ENCODE peak calls at places on chromosomes 7 and 10, in ten cellular contexts. I is fibroblast of pulmonary artery, N is suprapubic skin, X is transverse colon, D is IMR-90, U is cardiac muscle cell, E is neural progenitor cell, V is choroid plexus epithelial cell, C is A549, Y is lower lobe of right lung. B is an unnamed sample.

GRCh38 chr10:123766761-123767160 is 100.6 kb downstream of the GPR26 start:
- DNase-seq in X (no peak), E (no peak), I (no peak), D (no peak), V (no peak), C (no peak), U (no peak), N (no peak), Y (no peak), B (no peak)

GRCh38 chr7:35906191-35906908 is 105.5 kb downstream of the SEPTIN7 start:
- DNase-seq in C (peak), U (peak), I (peak), Y (no peak), V (peak), D (peak), N (no peak), E (peak), X (peak), B (peak)

GRCh38 chr7:131357282-131357880 is 29.7 kb downstream of the MKLN1 start:
- DNase-seq in Y (no peak), I (no peak), N (no peak), D (no peak), C (no peak), V (peak), X (no peak), U (no peak), E (no peak), B (no peak)

GRCh38 chr7:134764365-134764764 is 15.1 kb upstream of the CALD1 start:
- DNase-seq in V (no peak), E (no peak), X (no peak), Y (no peak), C (no peak), I (no peak), N (no peak), U (no peak), D (no peak), B (no peak)

GRCh38 chr10:71852335-71852937 is 1.4 kb upstream of the PSAP start:
- DNase-seq in X (peak), U (no peak), N (no peak), I (no peak), Y (peak), V (no peak), E (no peak), C (no peak), D (no peak), B (peak)

GRCh38 chr7:123283373-123283772 is 83.6 kb upstream of the SLC13A1 start:
- DNase-seq in E (no peak), D (no peak), N (no peak), U (no peak), C (no peak), X (no peak), I (no peak), V (no peak), Y (no peak), B (no peak)

GRCh38 chr10:11429439-11430052 is 181.9 kb downstream of the USP6NL start:
- DNase-seq in U (no peak), E (no peak), C (no peak), D (peak), V (peak), X (no peak), N (no peak), I (no peak), Y (no peak), B (no peak)

GRCh38 chr10:71647526-71648354 is 71.8 kb downstream of the C10orf105 start:
- DNase-seq in E (peak), X (no peak), V (no peak), D (no peak), I (no peak), N (no peak), C (no peak), U (no peak), Y (no peak), B (no peak)

GRCh38 chr10:27944005-27944404 is 54.9 kb downstream of the ODAD2 start:
- DNase-seq in D (no peak), N (no peak), C (no peak), E (no peak), X (no peak), V (no peak), I (no peak), U (no peak), Y (no peak), B (no peak)

GRCh38 chr7:80135306-80136104 is 874 bp downstream of the GNAI1 start:
- DNase-seq in U (peak), D (peak), I (peak), V (peak), E (peak), Y (no peak), X (peak), N (peak), C (peak), B (no peak)

GRCh38 chr10:79267449-79267848 is 79.8 kb upstream of the PPIF start:
- DNase-seq in V (no peak), Y (no peak), C (no peak), E (no peak), I (no peak), D (no peak), U (no peak), X (no peak), N (no peak), B (peak)

GRCh38 chr7:7761974-7762769 is 43.8 kb upstream of the RPA3 start:
- DNase-seq in D (peak), V (peak), I (peak), N (no peak), U (no peak), X (no peak), E (no peak), C (peak), Y (no peak), B (peak)

GRCh38 chr7:75669579-75669978 is 69.2 kb downstream of the HIP1 start:
- DNase-seq in D (no peak), I (no peak), U (no peak), N (no peak), X (no peak), V (no peak), E (no peak), Y (no peak), C (no peak), B (no peak)

GRCh38 chr10:124732931-124733536 is 11.1 kb downstream of the FAM53B start:
- DNase-seq in C (no peak), E (no peak), U (peak), X (peak), V (peak), I (no peak), N (peak), Y (peak), D (peak), B (peak)

DNA sequence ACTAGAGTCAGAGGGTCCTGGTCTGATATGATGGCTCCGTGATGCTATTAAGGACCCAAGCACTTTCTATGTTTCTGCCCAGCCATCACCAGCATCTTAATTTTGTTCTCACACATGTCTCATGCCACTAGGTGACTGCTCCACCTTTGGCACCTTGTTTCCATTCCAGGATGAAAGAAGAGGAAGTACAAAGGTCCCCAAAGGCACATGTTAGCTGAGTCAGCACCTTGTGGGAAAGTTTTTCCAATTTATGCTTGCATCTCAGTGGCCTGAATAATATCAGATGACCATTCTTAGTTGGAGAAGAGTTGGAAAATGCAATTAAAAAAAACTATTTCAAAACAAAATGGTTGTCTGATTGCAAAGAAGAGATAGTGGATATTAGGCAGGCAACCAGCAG is 341.0 kb upstream of the NPSR1 start:
- DNase-seq in V (no peak), C (no peak), I (no peak), U (no peak), Y (no peak), D (no peak), E (no peak), N (no peak), X (no peak), B (no peak)
- H3K4me3 ChIP-seq in V (no peak), C (no peak), I (no peak), U (no peak), Y (no peak), D (no peak), E (no peak), N (no peak), X (no peak), B (no peak)

DNA sequence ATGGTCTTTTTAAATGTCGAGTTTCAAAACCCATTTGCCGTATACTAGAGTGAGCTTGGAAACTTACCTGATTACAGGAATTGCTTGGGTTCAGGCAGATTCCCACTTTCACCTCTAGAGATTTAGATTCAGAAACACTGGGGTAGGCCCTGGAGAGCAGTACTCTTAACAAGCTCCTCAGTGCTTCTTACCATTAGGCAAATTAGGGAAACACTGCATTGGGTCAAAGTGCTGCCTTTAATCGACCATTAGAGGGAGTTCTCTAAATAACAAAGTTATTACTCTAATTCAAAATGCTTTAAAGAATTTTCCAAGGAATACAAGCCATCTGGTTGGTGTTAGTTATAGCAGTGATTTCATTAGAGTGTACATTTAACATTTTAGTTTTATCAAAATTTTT is 324.6 kb downstream of the GFRA1 start:
- DNase-seq in E (peak), U (no peak), V (no peak), D (peak), C (peak), Y (no peak), N (no peak), X (no peak), I (no peak), B (peak)
- TF ChIP-seq CTCF in E (peak), U (peak), V (peak), D (peak), C (no peak), Y (no peak), N (peak), X (no peak), I (peak), B (peak)

GRCh38 chr7:20219446-20220292 is 2.5 kb upstream of the MACC1 start:
- DNase-seq in C (peak), X (peak), V (peak), D (peak), N (peak), E (no peak), Y (peak), U (no peak), I (peak), B (peak)

GRCh38 chr7:20218261-20218660 is 1.1 kb upstream of the MACC1 start:
- DNase-seq in U (no peak), N (no peak), C (no peak), Y (no peak), D (no peak), I (no peak), V (no peak), X (no peak), E (no peak), B (no peak)

GRCh38 chr7:20219062-20219445 is 1.9 kb upstream of the MACC1 start:
- DNase-seq in Y (no peak), E (no peak), V (no peak), C (no peak), U (no peak), D (no peak), I (no peak), X (no peak), N (no peak), B (no peak)

GRCh38 chr7:20216637-20217036 is 547 bp downstream of the MACC1 start:
- DNase-seq in I (no peak), Y (no peak), U (no peak), C (no peak), X (no peak), E (no peak), V (no peak), D (no peak), N (no peak), B (no peak)

GRCh38 chr7:20217193-20217948 is at the start of gene MACC1:
- DNase-seq in Y (peak), E (peak), V (no peak), I (no peak), C (no peak), N (no peak), D (no peak), X (peak), U (peak), B (peak)
- H3K4me3 ChIP-seq in Y (peak), E (peak), V (no peak), I (no peak), C (no peak), N (peak), D (no peak), X (peak), U (no peak), B (peak)

DNA sequence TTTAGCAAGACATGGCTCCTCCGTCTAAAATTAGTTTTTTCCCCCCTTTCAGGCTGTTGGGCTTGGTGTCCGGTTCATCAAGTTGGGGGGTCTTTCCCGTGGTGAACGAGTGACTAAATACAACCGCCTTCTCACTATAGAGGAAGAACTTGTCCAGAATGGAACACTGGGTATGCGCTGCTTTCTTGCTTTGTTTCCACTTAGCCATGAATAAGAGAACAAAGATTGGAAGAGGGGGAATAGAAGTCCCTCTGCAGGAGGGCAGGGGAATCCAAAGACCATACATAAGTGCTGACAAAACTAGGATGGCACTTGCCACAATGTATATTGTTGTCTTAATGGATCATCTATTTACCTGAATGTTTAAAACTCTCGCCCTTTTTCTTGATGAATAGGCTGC is 30.5 kb downstream of the ENO4 start:
- DNase-seq in V (no peak), Y (no peak), N (no peak), I (no peak), D (no peak), C (no peak), U (no peak), E (peak), X (no peak), B (no peak)
- TF ChIP-seq CTCF in V (no peak), Y (no peak), N (no peak), I (no peak), D (no peak), C (no peak), U (no peak), E (no peak), X (no peak), B (no peak)

DNA sequence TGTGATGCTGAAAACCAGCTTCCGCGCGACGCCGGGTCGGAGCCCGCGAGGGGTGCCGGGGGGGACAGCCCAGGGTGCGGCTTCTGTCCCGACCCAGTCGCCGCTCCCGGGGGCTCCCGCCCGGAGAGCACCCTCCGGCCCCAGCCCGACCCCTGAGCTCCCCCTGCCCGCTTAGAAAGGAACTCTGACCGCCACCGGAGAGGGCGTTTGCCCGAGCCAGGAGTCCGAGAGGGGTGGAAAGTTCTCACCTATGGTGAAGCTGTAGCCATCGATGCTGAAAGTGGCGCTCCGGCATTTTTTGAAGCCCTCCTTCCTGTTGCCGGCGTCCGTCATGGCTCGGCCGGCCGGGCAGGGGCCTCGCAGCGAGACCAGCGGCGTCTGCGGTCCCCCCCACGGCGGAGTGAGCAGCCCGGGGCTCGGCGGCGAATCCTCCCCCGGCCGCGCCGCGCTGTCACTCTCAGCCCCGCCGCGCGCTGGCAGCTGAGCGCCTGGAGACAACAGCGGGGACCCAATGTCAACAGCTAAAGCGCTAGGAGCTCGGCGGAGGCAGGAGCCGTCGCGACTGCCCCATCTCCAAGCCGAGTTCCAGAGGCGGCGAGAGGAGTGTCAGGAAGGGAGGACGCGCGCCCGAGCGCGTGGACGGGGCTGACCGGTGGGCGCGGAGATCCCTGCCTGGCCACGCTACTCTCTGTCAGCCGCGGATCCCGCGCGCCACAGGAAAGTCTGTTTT is 191.6 kb downstream of the LSM5 start:
- DNase-seq in Y (no peak), I (no peak), N (no peak), V (no peak), C (no peak), X (no peak), U (peak), D (no peak), E (peak), B (no peak)
- H3K4me3 ChIP-seq in Y (peak), I (peak), N (peak), V (peak), C (peak), X (peak), U (peak), D (peak), E (peak), B (no peak)

DNA sequence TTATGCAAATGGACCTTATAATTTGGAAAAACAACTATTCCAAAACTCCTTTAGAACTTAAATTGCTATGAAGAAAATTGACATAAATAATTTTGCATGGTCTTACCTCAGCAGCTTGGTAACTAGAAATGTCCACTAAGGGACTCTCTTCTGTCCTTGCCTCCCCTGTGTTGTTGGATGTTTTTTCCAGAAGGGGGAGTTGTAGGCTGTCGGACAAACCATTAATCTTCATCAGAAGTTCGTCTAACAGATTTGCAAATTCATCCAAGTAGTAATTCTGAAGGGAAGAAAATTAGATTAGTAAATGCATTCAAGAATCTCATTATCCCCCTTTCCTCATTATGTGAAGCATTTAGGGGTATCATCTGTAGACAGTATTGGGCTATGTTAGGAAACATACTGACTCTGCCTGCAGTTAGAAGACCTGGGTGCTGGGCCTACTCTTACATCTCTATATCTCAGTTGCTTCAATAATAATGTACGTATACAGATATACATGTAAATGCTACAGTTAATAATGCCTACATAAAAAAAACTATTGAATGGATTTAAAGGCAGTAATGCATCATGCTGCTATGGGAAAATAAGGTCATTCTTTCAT is 155.6 kb downstream of the PKD1L1 start:
- DNase-seq in I (peak), Y (no peak), V (peak), C (peak), D (no peak), E (peak), U (no peak), N (no peak), X (no peak), B (peak)
- TF ChIP-seq CTCF in I (peak), Y (peak), V (peak), C (peak), D (no peak), E (peak), U (peak), N (no peak), X (no peak), B (peak)

GRCh38 chr10:91198781-91199180 is 21.7 kb upstream of the PCGF5 start:
- DNase-seq in C (no peak), N (no peak), I (peak), D (peak), Y (no peak), U (no peak), X (no peak), V (peak), E (no peak), B (peak)
- H3K4me3 ChIP-seq in C (no peak), N (no peak), I (peak), D (no peak), Y (no peak), U (no peak), X (no peak), V (no peak), E (no peak), B (peak)

DNA sequence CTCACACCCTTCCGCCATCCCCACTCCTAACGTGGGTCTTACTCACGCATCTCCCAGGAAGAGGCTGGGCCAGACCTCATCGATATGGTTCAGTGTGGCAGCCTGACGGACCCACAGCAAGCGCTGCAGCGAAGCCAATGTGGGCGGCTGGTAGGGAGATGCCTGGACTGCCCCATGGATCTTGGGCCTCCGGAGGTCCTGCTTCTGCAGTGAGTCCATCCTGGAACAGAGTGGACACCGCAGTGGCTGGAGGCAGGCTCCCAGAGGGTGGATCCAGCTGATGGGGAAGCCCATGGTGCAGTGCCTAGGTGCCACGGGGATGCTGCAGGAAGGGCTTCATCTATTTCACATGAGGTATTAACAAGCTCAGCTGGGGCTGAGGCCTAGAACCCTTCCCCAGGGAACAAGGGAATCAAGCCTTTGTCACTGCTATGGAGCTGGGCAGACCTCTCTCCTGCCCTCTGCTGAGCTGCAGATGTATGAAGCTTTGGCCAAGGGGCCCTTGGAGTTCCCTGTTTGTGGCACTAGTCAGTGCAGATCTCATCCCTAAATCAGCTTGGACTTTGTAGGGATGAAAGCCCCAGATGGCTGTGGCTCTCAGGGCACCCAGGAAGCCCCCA is 13.7 kb upstream of the SAMD8 start:
- DNase-seq in V (peak), Y (no peak), D (peak), I (peak), E (peak), N (peak), X (no peak), C (peak), U (peak), B (no peak)
- TF ChIP-seq CTCF in V (peak), Y (no peak), D (peak), I (peak), E (peak), N (no peak), X (no peak), C (no peak), U (peak), B (peak)

B was measured in GM12865.